ENCODE peak calls at places on chromosomes 16 and 17, in seven cellular contexts. G, H, Z, C, F, A and M are unnamed samples.
A peak's percentile ranks its signal among the peaks of the same experiment; 100 is the strongest.

GRCh38 chr17:4739122-4740024 is at the start of the genes CXCL16 and ZMYND15:
- DNase-seq in G (peak; percentile 18), H (peak; percentile 27), Z (no peak), C (peak; percentile 81), F (peak; percentile 57), A (peak; percentile 85), M (peak; percentile 11)

GRCh38 chr17:59154335-59154720 is 658 bp downstream of the SKA2 start:
- DNase-seq in G (peak; percentile 44), H (peak; percentile 32), Z (no peak), C (peak; percentile 53), F (peak; percentile 28), A (no peak), M (peak; percentile 62)

GRCh38 chr16:15836965-15837611 is 19.7 kb downstream of the MYH11 start:
- DNase-seq in G (no peak), H (no peak), Z (no peak), C (no peak), F (no peak), A (no peak), M (no peak)

GRCh38 chr17:50344712-50345380 is 1.1 kb upstream of the XYLT2 start:
- DNase-seq in G (no peak), H (peak; percentile 19), Z (no peak), C (no peak), F (no peak), A (no peak), M (no peak)

GRCh38 chr16:82655315-82655714 is 28.5 kb downstream of the CDH13 start:
- DNase-seq in G (peak; percentile 85), H (peak; percentile 89), Z (peak; percentile 54), C (no peak), F (no peak), A (no peak), M (no peak)

GRCh38 chr16:29811896-29812665 is at the start of gene PRRT2:
- DNase-seq in G (no peak), H (peak; percentile 38), Z (no peak), C (peak; percentile 73), F (peak; percentile 68), A (no peak), M (peak; percentile 84)

GRCh38 chr17:66276328-66276937 is 26.0 kb upstream of the PRKCA start:
- DNase-seq in G (peak; percentile 29), H (peak; percentile 11), Z (no peak), C (no peak), F (no peak), A (peak; percentile 39), M (no peak)

GRCh38 chr17:50946223-50946890 is 80.2 kb upstream of the TOB1 start:
- DNase-seq in G (no peak), H (no peak), Z (no peak), C (no peak), F (no peak), A (no peak), M (no peak)

GRCh38 chr17:73902416-73903181 is 258.4 kb upstream of the SDK2 start:
- DNase-seq in G (no peak), H (no peak), Z (no peak), C (no peak), F (no peak), A (no peak), M (peak; percentile 50)

GRCh38 chr17:48240122-48240521 is 132.6 kb downstream of the SNX11 start:
- DNase-seq in G (no peak), H (no peak), Z (no peak), C (no peak), F (no peak), A (no peak), M (no peak)

GRCh38 chr17:57577751-57578607 is 167.1 kb downstream of the CCDC182 start:
- DNase-seq in G (peak; percentile 84), H (peak; percentile 65), Z (peak; percentile 36), C (no peak), F (peak; percentile 40), A (no peak), M (peak; percentile 32)

GRCh38 chr16:57648125-57648524 is 19.7 kb downstream of the ADGRG1 start:
- DNase-seq in G (no peak), H (no peak), Z (no peak), C (no peak), F (no peak), A (no peak), M (no peak)

GRCh38 chr17:12395733-12396354 is 269.8 kb upstream of the MYOCD start:
- DNase-seq in G (no peak), H (no peak), Z (no peak), C (no peak), F (no peak), A (peak; percentile 34), M (peak; percentile 14)

GRCh38 chr17:59503489-59503888 is 61.9 kb upstream of the DHX40 start:
- DNase-seq in G (no peak), H (no peak), Z (no peak), C (no peak), F (no peak), A (no peak), M (no peak)

GRCh38 chr17:5841862-5842261 is 228.3 kb upstream of the WSCD1 start:
- DNase-seq in G (no peak), H (no peak), Z (no peak), C (no peak), F (no peak), A (no peak), M (no peak)
- H3K4me3 ChIP-seq in G (no peak overlapping the region), H (no peak overlapping the region), Z (no peak overlapping the region), C (no peak overlapping the region), F (no peak overlapping the region), A (no peak overlapping the region), M (no peak overlapping the region)

GRCh38 chr16:24518498-24518897 is 20.9 kb upstream of the RBBP6 start:
- DNase-seq in G (no peak), H (no peak), Z (no peak), C (no peak), F (no peak), A (no peak), M (no peak)

GRCh38 chr16:24520983-24521382 is 18.4 kb upstream of the RBBP6 start:
- DNase-seq in G (no peak), H (no peak), Z (no peak), C (no peak), F (no peak), A (no peak), M (no peak)

GRCh38 chr16:24515186-24515585 is 24.2 kb upstream of the RBBP6 start:
- DNase-seq in G (no peak), H (no peak), Z (no peak), C (no peak), F (no peak), A (no peak), M (no peak)

GRCh38 chr16:24514096-24514495 is 25.3 kb upstream of the RBBP6 start:
- DNase-seq in G (no peak), H (no peak), Z (no peak), C (no peak), F (no peak), A (no peak), M (no peak)

DNA sequence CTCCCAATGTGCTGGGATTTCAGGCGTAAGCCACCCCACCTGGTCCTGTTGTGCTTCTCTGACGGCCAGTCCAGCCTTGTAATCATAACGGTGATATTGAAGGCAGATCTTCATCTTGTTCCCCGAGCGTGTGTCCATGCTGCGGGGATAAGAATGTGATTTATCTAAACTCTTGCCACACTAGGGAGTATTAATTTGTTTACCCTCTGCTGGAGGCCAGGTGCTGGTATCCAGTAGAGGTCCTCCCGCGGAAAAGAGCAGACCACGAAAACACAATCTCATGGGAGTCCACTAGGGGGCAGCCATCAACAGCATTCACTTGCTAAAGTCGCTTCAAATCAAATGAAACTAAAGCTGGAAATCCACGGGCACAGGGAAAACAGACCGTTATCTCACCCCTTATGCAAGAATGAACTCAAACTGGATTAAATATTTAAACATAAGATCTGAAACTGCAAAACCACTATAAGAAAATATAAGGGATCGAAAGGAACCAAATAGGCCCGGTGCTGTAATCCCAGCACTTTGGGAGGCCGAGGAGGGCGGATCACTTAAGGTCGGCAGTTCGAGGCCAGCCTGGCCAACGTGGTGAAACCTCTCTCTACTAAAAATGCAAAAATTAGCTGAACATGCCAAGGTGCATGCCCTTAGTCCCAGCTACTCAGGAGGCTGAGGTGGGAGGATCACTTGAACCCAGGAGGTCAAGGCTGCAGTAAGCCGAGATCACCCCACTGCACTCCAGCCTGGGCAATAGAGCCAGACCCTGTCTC is 22.3 kb upstream of the RBBP6 start:
- DNase-seq in G (peak; percentile 88), H (peak; percentile 83), Z (peak; percentile 73), C (peak; percentile 71), F (peak; percentile 68), A (peak; percentile 74), M (peak; percentile 80)
- TF ChIP-seq CTCF in G (peak; percentile 91), H (peak; percentile 97), Z (peak; percentile 95), C (peak; percentile 87), F (peak; percentile 87), A (peak; percentile 94), M (peak; percentile 96)

GRCh38 chr16:27314986-27315332 is 1.2 kb downstream of the IL4R start:
- DNase-seq in G (no peak), H (no peak), Z (no peak), C (no peak), F (no peak), A (no peak), M (no peak)

GRCh38 chr16:27317738-27318398 is 4.1 kb downstream of the IL4R start:
- DNase-seq in G (no peak), H (no peak), Z (no peak), C (no peak), F (no peak), A (no peak), M (no peak)

GRCh38 chr16:27315333-27316037 is 1.7 kb downstream of the IL4R start:
- DNase-seq in G (peak; percentile 36), H (peak; percentile 43), Z (no peak), C (peak; percentile 65), F (peak; percentile 64), A (peak; percentile 58), M (no peak)

GRCh38 chr16:27317320-27317719 is 3.5 kb downstream of the IL4R start:
- DNase-seq in G (no peak), H (no peak), Z (no peak), C (no peak), F (no peak), A (no peak), M (no peak)

GRCh38 chr16:27316038-27316680 is 2.4 kb downstream of the IL4R start:
- DNase-seq in G (no peak), H (no peak), Z (no peak), C (no peak), F (no peak), A (no peak), M (no peak)
- H3K4me3 ChIP-seq in G (no peak overlapping the region), H (no peak overlapping the region), Z (peak overlapping the region; percentile 66), C (peak overlapping the region; percentile 97), F (peak overlapping the region; percentile 77), A (no peak overlapping the region), M (no peak overlapping the region)

DNA sequence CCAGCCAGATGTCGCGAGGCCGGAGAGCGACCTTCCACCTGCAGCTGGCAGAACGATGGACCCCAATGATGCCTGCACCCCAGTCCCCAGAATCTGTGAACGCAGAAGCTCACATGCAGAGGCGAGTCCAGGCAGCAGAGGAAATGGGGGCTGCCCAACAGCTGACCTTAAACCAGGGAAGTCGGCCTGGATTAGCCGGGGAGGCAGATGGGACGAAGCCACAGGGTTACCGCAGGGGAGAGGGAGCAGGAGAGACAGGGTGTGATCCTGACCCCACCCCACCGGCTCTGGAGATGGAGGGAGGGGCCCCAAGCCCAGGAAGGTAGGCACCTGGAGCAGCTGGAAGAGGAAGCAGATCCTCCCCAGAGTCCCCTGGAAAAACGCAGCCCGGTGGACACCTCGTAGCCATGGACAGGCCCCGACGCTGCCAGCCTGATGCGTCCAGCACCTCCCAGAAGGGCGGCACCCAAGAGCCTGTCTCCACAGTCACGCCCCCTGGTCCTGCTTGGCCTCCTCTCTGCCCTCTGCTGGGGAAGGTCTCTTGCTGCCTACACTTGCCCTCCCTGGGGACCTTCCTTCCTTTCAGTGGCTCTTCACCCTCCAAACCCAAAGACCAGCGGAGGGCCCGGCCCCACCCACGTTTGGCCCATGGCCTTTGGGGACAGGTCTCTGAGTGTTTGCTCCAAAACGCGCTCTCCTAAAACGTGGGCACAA is 37.3 kb downstream of the PIEZO1 start:
- DNase-seq in G (no peak), H (no peak), Z (no peak), C (no peak), F (no peak), A (peak; percentile 91), M (no peak)
- TF ChIP-seq CTCF in G (no peak), H (peak; percentile 27), Z (peak; percentile 24), C (peak; percentile 18), F (peak; percentile 36), A (peak; percentile 50), M (peak; percentile 29)